ENCODE peak calls at places on chromosomes 6 and 20, in ten cellular contexts. One of them, this sample, is unnamed.

GRCh38 chr6:39207421-39208232 is 21.6 kb downstream of the KCNK5 start:
- DNase-seq in left lung: no peak
- DNase-seq in D341Med: no peak
- DNase-seq in anterior cingulate cortex: no peak
- DNase-seq in NCI-H524: no peak
- DNase-seq in stimulated activated CD4-positive, alpha-beta T cell treated with anti-CD3 and anti-CD28 coated beads, Interleukin-4, amount 100 ng/mL, for 48 hours: no peak
- DNase-seq in activated T-helper 9 cell treated with anti-CD3 and anti-CD28 coated beads, Interleukin-2, amount 50 U/mL, for 16 hours: no peak
- DNase-seq in activated T-helper 1 cell treated with anti-CD3 and anti-CD28 coated beads, Interleukin-12 subunit alpha, Interleukin-12 subunit beta, Interleukin-2, Interleukin-4 antibody, amounts not matched to agents 30 ng/mL and 10 ng/mL and 1 ng/mL, durations not matched to agents 14 hours and 24 hours and 36 hours: no peak
- DNase-seq in Calu3: peak
- DNase-seq in amniotic stem cell: no peak
- DNase-seq in this sample: no peak

GRCh38 chr6:44652551-44652950 is 265.0 kb downstream of the CDC5L start:
- DNase-seq in left lung: no peak
- DNase-seq in D341Med: no peak
- DNase-seq in anterior cingulate cortex: no peak
- DNase-seq in NCI-H524: no peak
- DNase-seq in stimulated activated CD4-positive, alpha-beta T cell treated with anti-CD3 and anti-CD28 coated beads, Interleukin-4, amount 100 ng/mL, for 48 hours: no peak
- DNase-seq in activated T-helper 9 cell treated with anti-CD3 and anti-CD28 coated beads, Interleukin-2, amount 50 U/mL, for 16 hours: no peak
- DNase-seq in activated T-helper 1 cell treated with anti-CD3 and anti-CD28 coated beads, Interleukin-12 subunit alpha, Interleukin-12 subunit beta, Interleukin-2, Interleukin-4 antibody, amounts not matched to agents 30 ng/mL and 10 ng/mL and 1 ng/mL, durations not matched to agents 14 hours and 24 hours and 36 hours: no peak
- DNase-seq in Calu3: no peak
- DNase-seq in amniotic stem cell: no peak
- DNase-seq in this sample: no peak

GRCh38 chr6:150606258-150607043 is 6.8 kb downstream of the PLEKHG1 start:
- DNase-seq in left lung: no peak
- DNase-seq in D341Med: no peak
- DNase-seq in anterior cingulate cortex: no peak
- DNase-seq in NCI-H524: peak
- DNase-seq in stimulated activated CD4-positive, alpha-beta T cell treated with anti-CD3 and anti-CD28 coated beads, Interleukin-4, amount 100 ng/mL, for 48 hours: no peak
- DNase-seq in activated T-helper 9 cell treated with anti-CD3 and anti-CD28 coated beads, Interleukin-2, amount 50 U/mL, for 16 hours: no peak
- DNase-seq in activated T-helper 1 cell treated with anti-CD3 and anti-CD28 coated beads, Interleukin-12 subunit alpha, Interleukin-12 subunit beta, Interleukin-2, Interleukin-4 antibody, amounts not matched to agents 30 ng/mL and 10 ng/mL and 1 ng/mL, durations not matched to agents 14 hours and 24 hours and 36 hours: no peak
- DNase-seq in Calu3: no peak
- DNase-seq in amniotic stem cell: no peak
- DNase-seq in this sample: no peak

GRCh38 chr20:10541668-10542411 is 106.7 kb downstream of the SLX4IP start:
- DNase-seq in left lung: no peak
- DNase-seq in D341Med: no peak
- DNase-seq in anterior cingulate cortex: no peak
- DNase-seq in NCI-H524: no peak
- DNase-seq in stimulated activated CD4-positive, alpha-beta T cell treated with anti-CD3 and anti-CD28 coated beads, Interleukin-4, amount 100 ng/mL, for 48 hours: no peak
- DNase-seq in activated T-helper 9 cell treated with anti-CD3 and anti-CD28 coated beads, Interleukin-2, amount 50 U/mL, for 16 hours: no peak
- DNase-seq in activated T-helper 1 cell treated with anti-CD3 and anti-CD28 coated beads, Interleukin-12 subunit alpha, Interleukin-12 subunit beta, Interleukin-2, Interleukin-4 antibody, amounts not matched to agents 30 ng/mL and 10 ng/mL and 1 ng/mL, durations not matched to agents 14 hours and 24 hours and 36 hours: no peak
- DNase-seq in Calu3: no peak
- DNase-seq in amniotic stem cell: no peak
- DNase-seq in this sample: no peak

GRCh38 chr6:293185-294174 is 1.2 kb downstream of the DUSP22 start:
- DNase-seq in left lung: peak
- DNase-seq in D341Med: no peak
- DNase-seq in anterior cingulate cortex: no peak
- DNase-seq in NCI-H524: no peak
- DNase-seq in stimulated activated CD4-positive, alpha-beta T cell treated with anti-CD3 and anti-CD28 coated beads, Interleukin-4, amount 100 ng/mL, for 48 hours: peak
- DNase-seq in activated T-helper 9 cell treated with anti-CD3 and anti-CD28 coated beads, Interleukin-2, amount 50 U/mL, for 16 hours: no peak
- DNase-seq in activated T-helper 1 cell treated with anti-CD3 and anti-CD28 coated beads, Interleukin-12 subunit alpha, Interleukin-12 subunit beta, Interleukin-2, Interleukin-4 antibody, amounts not matched to agents 30 ng/mL and 10 ng/mL and 1 ng/mL, durations not matched to agents 14 hours and 24 hours and 36 hours: peak
- DNase-seq in Calu3: no peak
- DNase-seq in amniotic stem cell: no peak
- DNase-seq in this sample: no peak

GRCh38 chr20:10263385-10264165 is 44.9 kb downstream of the SNAP25 start:
- DNase-seq in left lung: no peak
- DNase-seq in D341Med: no peak
- DNase-seq in anterior cingulate cortex: no peak
- DNase-seq in NCI-H524: no peak
- DNase-seq in stimulated activated CD4-positive, alpha-beta T cell treated with anti-CD3 and anti-CD28 coated beads, Interleukin-4, amount 100 ng/mL, for 48 hours: no peak
- DNase-seq in activated T-helper 9 cell treated with anti-CD3 and anti-CD28 coated beads, Interleukin-2, amount 50 U/mL, for 16 hours: no peak
- DNase-seq in activated T-helper 1 cell treated with anti-CD3 and anti-CD28 coated beads, Interleukin-12 subunit alpha, Interleukin-12 subunit beta, Interleukin-2, Interleukin-4 antibody, amounts not matched to agents 30 ng/mL and 10 ng/mL and 1 ng/mL, durations not matched to agents 14 hours and 24 hours and 36 hours: no peak
- DNase-seq in Calu3: no peak
- DNase-seq in amniotic stem cell: no peak
- DNase-seq in this sample: no peak

GRCh38 chr20:34369265-34369664 is 6.2 kb downstream of the ITCH start:
- DNase-seq in left lung: no peak
- DNase-seq in D341Med: no peak
- DNase-seq in anterior cingulate cortex: no peak
- DNase-seq in NCI-H524: no peak
- DNase-seq in stimulated activated CD4-positive, alpha-beta T cell treated with anti-CD3 and anti-CD28 coated beads, Interleukin-4, amount 100 ng/mL, for 48 hours: no peak
- DNase-seq in activated T-helper 9 cell treated with anti-CD3 and anti-CD28 coated beads, Interleukin-2, amount 50 U/mL, for 16 hours: no peak
- DNase-seq in activated T-helper 1 cell treated with anti-CD3 and anti-CD28 coated beads, Interleukin-12 subunit alpha, Interleukin-12 subunit beta, Interleukin-2, Interleukin-4 antibody, amounts not matched to agents 30 ng/mL and 10 ng/mL and 1 ng/mL, durations not matched to agents 14 hours and 24 hours and 36 hours: peak
- DNase-seq in Calu3: no peak
- DNase-seq in amniotic stem cell: no peak
- DNase-seq in this sample: no peak

GRCh38 chr20:18288748-18289705 is 700 bp downstream of the ZNF133 start:
- DNase-seq in left lung: no peak
- DNase-seq in D341Med: no peak
- DNase-seq in anterior cingulate cortex: no peak
- DNase-seq in NCI-H524: peak
- DNase-seq in stimulated activated CD4-positive, alpha-beta T cell treated with anti-CD3 and anti-CD28 coated beads, Interleukin-4, amount 100 ng/mL, for 48 hours: no peak
- DNase-seq in activated T-helper 9 cell treated with anti-CD3 and anti-CD28 coated beads, Interleukin-2, amount 50 U/mL, for 16 hours: no peak
- DNase-seq in activated T-helper 1 cell treated with anti-CD3 and anti-CD28 coated beads, Interleukin-12 subunit alpha, Interleukin-12 subunit beta, Interleukin-2, Interleukin-4 antibody, amounts not matched to agents 30 ng/mL and 10 ng/mL and 1 ng/mL, durations not matched to agents 14 hours and 24 hours and 36 hours: no peak
- DNase-seq in Calu3: no peak
- DNase-seq in amniotic stem cell: no peak
- DNase-seq in this sample: no peak

This sample was measured in WERI-Rb-1.